ENCODE peak calls at places on chromosomes 13 and 19, in seven cellular contexts. V is C1 segment of cervical spinal cord; W is stimulated activated CD4-positive, alpha-beta T cell treated with anti-CD3 and anti-CD28 coated beads, Interleukin-4, amount 100 ng/mL, for 24 hours; I is A549; R is NCI-H2081; G is sciatic nerve; D is BJ. L is an unnamed sample.
A peak's percentile ranks its signal among the peaks of the same experiment; 100 is the strongest.

GRCh38 chr19:57239982-57240310 is 486 bp upstream of the ZNF805 start:
- DNase-seq in D (no peak), G (no peak), R (no peak), I (no peak), V (no peak), W (no peak), L (no peak)

GRCh38 chr19:35518313-35518712 is 4.9 kb upstream of the DMKN start:
- DNase-seq in W (no peak), R (no peak), D (peak; percentile 86), I (peak; percentile 62), V (no peak), G (no peak), L (no peak)

GRCh38 chr13:105611424-105611823 is 924.0 kb downstream of the EFNB2 start:
- DNase-seq in I (no peak), W (no peak), G (no peak), V (no peak), R (no peak), D (no peak), L (no peak)

GRCh38 chr13:29758591-29759114 is 91.8 kb downstream of the UBL3 start:
- DNase-seq in I (no peak), V (peak; percentile 52), D (no peak), R (no peak), W (peak; percentile 70), G (no peak), L (no peak)

GRCh38 chr13:66673401-66673800 is 556.7 kb downstream of the PCDH9 start:
- DNase-seq in D (peak; percentile 68), V (no peak), W (no peak), R (no peak), G (no peak), I (no peak), L (no peak)

GRCh38 chr19:37941820-37942515 is 35.0 kb downstream of the SIPA1L3 start:
- DNase-seq in V (no peak), D (no peak), G (no peak), I (peak; percentile 85), W (no peak), R (no peak), L (peak; percentile 80)

GRCh38 chr13:94708031-94708571 is 4.2 kb downstream of the SOX21 start:
- DNase-seq in G (no peak), D (no peak), R (peak; percentile 42), I (no peak), V (peak; percentile 65), W (no peak), L (no peak)

GRCh38 chr19:6503407-6504201 is 1.5 kb upstream of the TUBB4A start:
- DNase-seq in W (no peak), D (no peak), G (no peak), V (no peak), I (no peak), R (no peak), L (no peak)

GRCh38 chr13:112803422-112803821 is 113.6 kb downstream of the ATP11A start:
- DNase-seq in D (no peak), G (peak; percentile 31), I (no peak), R (no peak), W (no peak), V (no peak), L (no peak)

L was measured in DMS79 treated with DMSO at 0.1 percent for 48 hours.